ENCODE peak calls at places on chromosome 22, in ten cellular contexts. C is neural progenitor cell, F is heart left ventricle, G is uterus, E is dorsolateral prefrontal cortex, T is K562, A is ascending aorta, L is HCT116, B is testis, Q is RWPE2. W is an unnamed sample.

GRCh38 chr22:36160499-36160942 is at the start of gene APOL3:
- DNase-seq in L (no peak), B (peak; percentile 77), F (peak; percentile 85), G (peak; percentile 88), E (no peak), C (no peak), A (no peak), Q (no peak), T (no peak), W (no peak)

GRCh38 chr22:48705159-48705916 is 1122.3 kb downstream of the BRD1 start:
- DNase-seq in C (peak; percentile 45), L (no peak), Q (peak; percentile 47), F (peak; percentile 20), B (no peak), G (no peak), A (no peak), E (peak; percentile 41), T (no peak), W (no peak)

GRCh38 chr22:17217179-17217578 is 2.1 kb downstream of the ADA2 start:
- DNase-seq in G (no peak), Q (no peak), T (no peak), E (no peak), C (peak; percentile 33), B (no peak), L (no peak), A (no peak), F (no peak), W (no peak)

GRCh38 chr22:38718414-38718813 is 12.7 kb downstream of the GTPBP1 start:
- DNase-seq in Q (no peak), T (no peak), F (no peak), C (peak; percentile 41), B (no peak), L (peak; percentile 70), A (no peak), E (no peak), G (peak; percentile 64), W (no peak)

GRCh38 chr22:41780714-41781507 is 19.6 kb upstream of the CCDC134 start:
- DNase-seq in G (peak; percentile 32), C (no peak), T (peak; percentile 36), E (no peak), B (peak; percentile 33), A (peak; percentile 68), L (no peak), Q (no peak), F (peak; percentile 80), W (no peak)

GRCh38 chr22:49193348-49193747 is 634.3 kb downstream of the BRD1 start:
- DNase-seq in C (no peak), L (no peak), B (no peak), G (no peak), T (no peak), Q (no peak), A (no peak), F (no peak), E (no peak), W (no peak)

GRCh38 chr22:49152930-49153770 is 674.5 kb downstream of the BRD1 start:
- DNase-seq in A (no peak), E (no peak), F (no peak), G (no peak), C (no peak), Q (peak; percentile 26), T (no peak), L (no peak), B (no peak), W (no peak)

GRCh38 chr22:41436322-41437113 is 10.1 kb downstream of the TOB2 start:
- DNase-seq in L (no peak), F (no peak), A (no peak), T (peak; percentile 32), C (no peak), E (no peak), Q (no peak), B (no peak), G (no peak), W (no peak)

GRCh38 chr22:36816635-36817428 is at the start of gene PVALB:
- DNase-seq in A (no peak), E (no peak), L (no peak), F (no peak), C (peak; percentile 65), G (no peak), T (peak; percentile 31), B (peak; percentile 23), Q (no peak), W (no peak)

GRCh38 chr22:19679476-19680099 is 34.7 kb upstream of the SEPTIN5 start:
- DNase-seq in T (peak; percentile 99), B (peak; percentile 55), Q (no peak), L (no peak), C (peak; percentile 53), A (no peak), E (no peak), F (peak; percentile 84), G (no peak), W (no peak)

GRCh38 chr22:47259990-47260389 is 497.5 kb downstream of the TBC1D22A start:
- DNase-seq in E (no peak), B (no peak), Q (no peak), T (no peak), C (no peak), G (no peak), L (no peak), A (no peak), F (no peak), W (no peak)
- H3K27me3 ChIP-seq in E (no peaks in the 10 kb centered on the region), B (no peaks in the 10 kb centered on the region), Q (no peaks in the 10 kb centered on the region), T (no peaks in the 10 kb centered on the region), C (no peaks in the 10 kb centered on the region), G (no peaks in the 10 kb centered on the region), L (no peaks in the 10 kb centered on the region), A (no peaks in the 10 kb centered on the region), F (peaks cover 5% of the 10 kb centered on the region), W (no peaks in the 10 kb centered on the region)

GRCh38 chr22:25534724-25535123 is 29.8 kb upstream of the GRK3 start:
- DNase-seq in F (no peak), B (no peak), G (no peak), A (no peak), T (no peak), Q (no peak), L (no peak), C (no peak), E (no peak), W (no peak)
- TF ChIP-seq CTCF in F (no peak), B (no peak), G (no peak), A (no peak), T (no peak), Q (no peak), L (peak; percentile 22), C (no peak), E (no peak), W (no peak)

DNA sequence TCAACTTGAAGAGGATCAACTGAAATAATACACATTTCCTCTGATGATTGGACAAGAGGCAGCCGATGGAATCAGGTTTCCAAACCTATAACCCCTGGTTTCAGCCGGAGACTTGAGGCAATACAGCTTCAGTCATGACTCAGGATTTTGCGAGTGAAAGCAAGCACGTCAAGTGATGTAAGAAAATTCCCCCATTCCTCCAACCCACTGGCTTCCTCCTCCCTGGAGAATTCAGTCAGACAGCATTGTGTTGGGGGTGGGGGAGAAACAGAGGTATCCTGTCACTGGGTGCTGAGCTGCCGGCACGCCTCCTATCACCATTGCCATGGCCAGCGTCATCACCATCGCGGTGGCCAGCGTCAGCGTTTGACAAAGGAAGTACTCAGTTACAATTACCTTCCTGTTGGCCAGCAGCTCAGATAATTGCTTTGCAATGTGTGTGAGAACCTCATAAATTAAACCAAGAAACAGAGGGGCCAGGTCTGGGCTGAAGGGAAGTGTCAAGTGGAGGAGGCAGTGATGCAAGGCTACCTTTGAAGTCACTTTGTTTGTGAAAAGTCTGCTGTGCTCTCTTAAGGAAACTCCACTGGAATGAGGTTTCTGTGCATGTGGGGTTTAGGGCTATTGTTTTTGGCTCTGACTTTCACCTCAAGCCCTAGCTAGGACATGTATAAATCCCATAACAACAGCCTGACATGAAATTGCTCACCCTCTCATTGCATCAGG is 50.3 kb downstream of the LIF start:
- DNase-seq in A (peak; percentile 62), C (peak; percentile 29), B (peak; percentile 63), F (peak; percentile 87), L (peak; percentile 91), T (peak; percentile 27), G (peak; percentile 83), Q (peak; percentile 92), E (no peak), W (peak; percentile 100)
- H3K4me3 ChIP-seq in A (no peak overlapping the region), C (no peak overlapping the region), B (no peak overlapping the region), F (no peak overlapping the region), L (peak overlapping the region; percentile 8), T (no peak overlapping the region), G (no peak overlapping the region), Q (no peak overlapping the region), E (no peak overlapping the region), W (peak overlapping the region; percentile 28)

GRCh38 chr22:22783505-22783904 is 104.1 kb upstream of the IGLL5 start:
- DNase-seq in L (no peak), T (no peak), E (no peak), F (no peak), G (no peak), Q (no peak), A (no peak), C (no peak), B (no peak), W (no peak)

GRCh38 chr22:22784249-22785039 is 103.2 kb upstream of the IGLL5 start:
- DNase-seq in E (no peak), L (no peak), A (no peak), Q (no peak), B (no peak), T (no peak), C (no peak), F (no peak), G (no peak), W (no peak)

GRCh38 chr22:22776121-22776520 is 111.5 kb upstream of the IGLL5 start:
- DNase-seq in G (no peak), A (no peak), L (no peak), E (no peak), C (no peak), F (no peak), T (no peak), B (no peak), Q (no peak), W (no peak)

GRCh38 chr22:22773979-22774738 is 113.5 kb upstream of the IGLL5 start:
- DNase-seq in C (no peak), Q (no peak), A (no peak), F (no peak), T (no peak), G (no peak), L (no peak), B (no peak), E (no peak), W (no peak)

GRCh38 chr22:22779213-22779612 is 108.4 kb upstream of the IGLL5 start:
- DNase-seq in F (no peak), B (no peak), G (no peak), T (no peak), A (no peak), E (no peak), Q (no peak), L (no peak), C (no peak), W (no peak)
- H3K27me3 ChIP-seq in F (peaks cover 4% of the 10 kb centered on the region), B (no peaks in the 10 kb centered on the region), G (no peaks in the 10 kb centered on the region), T (peaks cover 7% of the 10 kb centered on the region), A (no peaks in the 10 kb centered on the region), E (no peaks in the 10 kb centered on the region), Q (peaks cover 24% of the 10 kb centered on the region), L (peaks cover 5% of the 10 kb centered on the region), C (peaks cover 100% of the 10 kb centered on the region), W (no peaks in the 10 kb centered on the region)

GRCh38 chr22:44639891-44640617 is 62.0 kb upstream of the PRR5 start:
- DNase-seq in B (no peak), E (no peak), C (no peak), A (no peak), Q (no peak), F (no peak), T (no peak), G (no peak), L (no peak), W (no peak)
- TF ChIP-seq CTCF in B (no peak), E (no peak), C (no peak), A (no peak), Q (no peak), F (no peak), T (no peak), G (no peak), L (no peak), W (no peak)